ENCODE peak calls at places on chromosomes 5 and 9, in four cellular contexts. T is AG04450, J is adrenal gland, X is upper lobe of right lung. K is an unnamed sample.

GRCh38 chr5:12901696-12902095 is 997.5 kb upstream of the CTNND2 start:
- DNase-seq in T (no peak), J (no peak), X (no peak), K (no peak)

GRCh38 chr9:124780060-124780756 is 3.3 kb downstream of the OLFML2A start:
- DNase-seq in T (no peak), J (peak), X (peak), K (no peak)

GRCh38 chr5:154753792-154754191 is 1.4 kb upstream of the LARP1 start:
- DNase-seq in T (peak), J (peak), X (no peak), K (peak)

GRCh38 chr5:174798411-174798930 is 74.1 kb downstream of the MSX2 start:
- DNase-seq in T (no peak), J (no peak), X (no peak), K (no peak)

GRCh38 chr9:89593776-89594427 is 10.9 kb upstream of the GADD45G start:
- DNase-seq in T (no peak), J (peak), X (peak), K (peak)

GRCh38 chr5:40540301-40540700 is 139.4 kb upstream of the PTGER4 start:
- DNase-seq in T (no peak), J (no peak), X (no peak), K (no peak)

GRCh38 chr5:43203373-43203772 is 11.3 kb downstream of the NIM1K start:
- DNase-seq in T (no peak), J (no peak), X (no peak), K (peak)

GRCh38 chr5:66247176-66247960 is 103.3 kb downstream of the SREK1 start:
- DNase-seq in T (peak), J (no peak), X (no peak), K (peak)

GRCh38 chr5:14909369-14909768 is 37.8 kb upstream of the ANKH start:
- DNase-seq in T (no peak), J (no peak), X (no peak), K (no peak)

GRCh38 chr5:155883966-155884555 is 442.9 kb upstream of the SGCD start:
- DNase-seq in T (no peak), J (no peak), X (no peak), K (no peak)

GRCh38 chr9:8095531-8096223 is 296.1 kb upstream of the DMAC1 start:
- DNase-seq in T (no peak), J (no peak), X (no peak), K (no peak)

GRCh38 chr9:99012957-99013512 is 69.3 kb downstream of the COL15A1 start:
- DNase-seq in T (no peak), J (no peak), X (no peak), K (no peak)

GRCh38 chr5:143678148-143678906 is 133.6 kb upstream of the HMHB1 start:
- DNase-seq in T (no peak), J (no peak), X (no peak), K (no peak)

GRCh38 chr9:106753155-106753671 is 109.8 kb upstream of the ZNF462 start:
- DNase-seq in T (no peak), J (no peak), X (no peak), K (no peak)

GRCh38 chr5:136811551-136811950 is 446.2 kb upstream of the TRPC7 start:
- DNase-seq in T (peak), J (peak), X (no peak), K (peak)

GRCh38 chr5:58985759-58986158 is 402.9 kb downstream of the RAB3C start:
- DNase-seq in T (no peak), J (no peak), X (no peak), K (no peak)

GRCh38 chr5:116953251-116953934 is 378.8 kb upstream of the SEMA6A start:
- DNase-seq in T (no peak), J (no peak), X (no peak), K (no peak)

GRCh38 chr5:16296946-16297345 is 117.4 kb upstream of the MARCHF11 start:
- DNase-seq in T (no peak), J (no peak), X (no peak), K (no peak)

GRCh38 chr5:32241034-32241783 is 67.1 kb upstream of the GOLPH3 start:
- DNase-seq in T (no peak), J (no peak), X (no peak), K (no peak)
- TF ChIP-seq CTCF in T (no peak), J (no peak), X (no peak), K (no peak)

GRCh38 chr9:132789706-132790105 is 88.4 kb downstream of the AK8 start:
- DNase-seq in T (no peak), J (no peak), X (no peak), K (no peak)
- H3K4me3 ChIP-seq in T (no peak), J (no peak), X (no peak), K (no peak)

DNA sequence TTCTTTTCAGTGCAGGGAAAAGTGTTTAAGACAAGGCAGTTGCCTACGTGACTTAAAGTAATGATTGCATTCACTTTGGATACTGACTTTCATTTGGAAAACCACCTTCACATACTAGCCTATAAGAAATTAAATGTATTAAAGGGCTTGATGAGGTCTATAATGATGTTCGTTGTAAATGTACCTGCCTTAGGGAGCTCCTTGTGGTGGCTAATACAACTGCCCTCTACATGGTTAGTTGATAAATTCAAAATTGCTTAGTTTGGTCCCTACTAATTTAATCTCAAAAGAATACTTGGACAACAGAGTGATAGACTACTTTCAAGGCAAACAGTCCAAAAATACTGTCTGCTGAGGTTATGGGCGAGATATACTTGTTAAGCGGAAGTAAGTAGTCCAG is 3.8 kb downstream of the VLDLR start:
- DNase-seq in T (no peak), J (no peak), X (no peak), K (no peak)
- TF ChIP-seq CTCF in T (no peak), J (peak), X (no peak), K (no peak)

DNA sequence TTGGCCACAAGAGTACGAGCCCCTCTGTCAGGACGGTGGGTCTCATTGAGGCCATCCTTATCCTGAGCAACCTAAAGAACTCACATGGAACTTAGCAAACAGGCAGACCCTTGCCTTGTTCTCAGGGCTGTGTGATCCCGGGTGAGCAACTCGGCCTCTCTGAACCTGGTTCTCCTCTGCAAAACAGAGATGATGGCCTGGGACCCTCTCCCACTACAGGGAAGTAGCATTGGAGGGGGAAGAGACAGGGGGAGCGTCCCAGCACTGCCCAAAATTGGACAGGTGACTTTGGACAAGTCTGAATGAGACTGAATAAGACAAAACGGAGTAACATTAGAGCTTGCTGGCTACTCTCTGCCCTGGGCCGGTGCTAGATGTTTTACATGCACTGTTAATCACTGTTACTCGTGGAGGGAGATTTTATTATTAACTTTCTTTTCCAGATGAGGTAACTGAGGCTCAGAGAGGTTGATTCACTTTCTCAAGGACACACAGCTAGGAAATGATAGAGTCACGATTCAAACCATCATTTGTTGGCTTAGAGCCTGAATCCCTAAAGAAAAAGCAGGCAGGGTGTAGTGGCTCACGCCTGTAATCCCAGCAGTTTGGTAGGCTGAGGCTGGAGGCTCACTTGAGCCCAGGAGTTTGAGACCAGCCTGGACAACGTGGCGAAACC is 136.4 kb downstream of the C9orf50 start:
- DNase-seq in T (no peak), J (no peak), X (no peak), K (no peak)
- H3K4me3 ChIP-seq in T (no peak), J (no peak), X (no peak), K (no peak)

GRCh38 chr5:169980418-169981053 is at the start of gene INSYN2B:
- DNase-seq in T (peak), J (peak), X (no peak), K (peak)
- TF ChIP-seq CTCF in T (peak), J (peak), X (peak), K (peak)

DNA sequence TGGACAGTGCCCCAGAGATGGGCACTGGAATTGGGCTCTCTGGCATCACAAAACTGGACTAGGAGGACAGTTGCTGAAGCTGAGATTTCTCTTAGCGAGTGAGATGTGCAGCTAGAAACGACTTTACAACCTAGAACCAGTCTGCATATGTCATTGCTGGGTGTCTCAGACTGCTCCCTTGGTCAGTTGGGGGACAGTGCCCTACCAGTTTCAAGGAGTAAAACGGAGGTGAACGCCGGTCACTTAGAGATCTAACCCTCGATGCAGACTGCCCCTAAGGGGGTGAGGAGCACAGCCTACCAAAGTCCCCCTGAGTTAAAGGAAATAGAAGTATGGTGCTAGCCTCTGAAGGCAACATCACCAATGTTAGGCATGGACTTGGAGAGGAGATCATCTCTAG is 704.4 kb upstream of the CDH9 start:
- DNase-seq in T (no peak), J (no peak), X (no peak), K (no peak)
- H3K4me3 ChIP-seq in T (no peak), J (no peak), X (no peak), K (no peak)

GRCh38 chr9:128323192-128323730 is 622 bp downstream of the COQ4 start:
- DNase-seq in T (no peak), J (no peak), X (no peak), K (peak)
- TF ChIP-seq CTCF in T (no peak), J (no peak), X (no peak), K (no peak)

DNA sequence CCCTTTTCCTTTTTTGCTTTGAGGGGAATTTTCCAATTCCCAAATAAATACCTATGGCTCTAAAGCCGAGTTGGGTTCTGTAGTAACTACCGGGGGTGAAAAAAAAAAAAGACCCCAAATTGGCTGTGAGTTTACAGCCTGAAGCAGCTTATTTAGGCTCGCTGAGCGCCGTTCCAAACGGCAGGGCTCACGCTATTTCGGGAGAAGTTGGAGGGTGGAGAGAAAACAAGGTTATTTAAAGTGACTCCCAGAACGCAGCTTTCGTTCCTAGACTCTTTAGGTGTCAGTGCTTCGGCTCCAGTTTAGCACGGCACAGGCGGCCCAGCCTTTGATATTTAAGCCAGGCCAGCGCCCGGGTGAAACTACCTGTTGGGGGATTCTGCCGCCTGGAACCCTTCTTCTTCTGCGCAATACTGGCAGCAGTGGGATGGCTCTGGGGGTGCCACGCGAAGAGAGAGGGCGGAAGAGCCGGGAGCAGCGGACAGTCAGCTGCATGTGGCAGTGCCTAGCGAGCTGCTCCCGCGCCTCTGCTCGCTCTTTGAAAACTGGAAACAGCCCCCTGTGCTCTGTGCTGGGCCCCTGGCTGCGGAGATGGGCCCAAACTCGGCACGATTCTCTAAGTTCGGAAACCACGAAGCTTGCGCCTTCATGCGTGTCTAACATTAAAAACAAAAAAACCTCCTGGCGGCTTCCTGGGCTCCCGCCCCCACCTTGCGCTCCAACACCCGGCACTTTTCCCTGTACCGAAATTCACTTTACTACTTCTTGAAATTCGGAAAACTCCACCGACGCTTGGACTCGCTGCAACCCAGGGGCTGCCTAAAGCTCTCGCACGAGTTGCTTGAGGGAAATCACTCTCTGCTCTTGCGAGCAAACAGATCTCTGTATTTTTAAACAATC is 34.5 kb upstream of the NFIB start:
- DNase-seq in T (no peak), J (no peak), X (no peak), K (peak)
- H3K4me3 ChIP-seq in T (no peak), J (peak), X (peak), K (peak)

K was measured in fibroblast of the aortic adventitia.